ENCODE peak calls at places on chromosomes 1 and 21, in nine cellular contexts. H, J, I, N, Q, P, A, D and O are unnamed samples.

GRCh38 chr1:226973898-226974543 is 33.9 kb downstream of the COQ8A start:
- DNase-seq in I (peak), A (no peak), H (peak), P (peak), D (no peak), J (peak), N (no peak), Q (peak), O (no peak)

GRCh38 chr1:181095763-181096184 is 7.3 kb downstream of the IER5 start:
- DNase-seq in I (no peak), J (no peak), H (peak), P (no peak), N (no peak), A (no peak), D (no peak), Q (no peak), O (no peak)

GRCh38 chr1:207811920-207812720 is 60.3 kb downstream of the CD46 start:
- DNase-seq in P (peak), I (no peak), N (no peak), Q (peak), A (no peak), J (peak), D (no peak), H (peak), O (peak)

GRCh38 chr1:1941868-1942752 is 23.0 kb upstream of the TMEM52 start:
- DNase-seq in Q (no peak), P (no peak), D (no peak), I (no peak), J (no peak), N (no peak), A (no peak), H (no peak), O (no peak)

GRCh38 chr1:108719654-108720435 is 7.1 kb downstream of the FNDC7 start:
- DNase-seq in J (no peak), P (peak), Q (peak), A (peak), D (peak), H (peak), N (peak), I (peak), O (no peak)

GRCh38 chr1:62962794-62963776 is 179.2 kb downstream of the ATG4C start:
- DNase-seq in J (peak), H (peak), P (peak), Q (peak), N (no peak), I (peak), D (peak), A (peak), O (peak)

GRCh38 chr1:229279242-229279641 is 8.3 kb downstream of the RAB4A start:
- DNase-seq in D (no peak), P (no peak), H (no peak), N (no peak), Q (no peak), A (no peak), J (no peak), I (no peak), O (no peak)

GRCh38 chr1:16145030-16145987 is 10.6 kb downstream of the EPHA2 start:
- DNase-seq in P (peak), H (peak), J (peak), D (no peak), I (peak), Q (peak), N (peak), A (peak), O (peak)

GRCh38 chr1:48678684-48679083 is 98.0 kb downstream of the BEND5 start:
- DNase-seq in D (no peak), H (no peak), P (no peak), I (no peak), A (no peak), N (no peak), Q (no peak), J (no peak), O (no peak)

GRCh38 chr1:48679868-48680267 is 96.8 kb downstream of the BEND5 start:
- DNase-seq in I (no peak), A (no peak), H (no peak), J (no peak), P (no peak), Q (no peak), N (no peak), D (no peak), O (no peak)

GRCh38 chr1:48679107-48679506 is 97.6 kb downstream of the BEND5 start:
- DNase-seq in I (no peak), D (no peak), J (no peak), H (no peak), N (no peak), P (peak), Q (no peak), A (no peak), O (no peak)

GRCh38 chr1:48681476-48682305 is 95.0 kb downstream of the BEND5 start:
- DNase-seq in D (no peak), A (no peak), N (no peak), H (no peak), I (no peak), P (peak), J (no peak), Q (peak), O (no peak)

DNA sequence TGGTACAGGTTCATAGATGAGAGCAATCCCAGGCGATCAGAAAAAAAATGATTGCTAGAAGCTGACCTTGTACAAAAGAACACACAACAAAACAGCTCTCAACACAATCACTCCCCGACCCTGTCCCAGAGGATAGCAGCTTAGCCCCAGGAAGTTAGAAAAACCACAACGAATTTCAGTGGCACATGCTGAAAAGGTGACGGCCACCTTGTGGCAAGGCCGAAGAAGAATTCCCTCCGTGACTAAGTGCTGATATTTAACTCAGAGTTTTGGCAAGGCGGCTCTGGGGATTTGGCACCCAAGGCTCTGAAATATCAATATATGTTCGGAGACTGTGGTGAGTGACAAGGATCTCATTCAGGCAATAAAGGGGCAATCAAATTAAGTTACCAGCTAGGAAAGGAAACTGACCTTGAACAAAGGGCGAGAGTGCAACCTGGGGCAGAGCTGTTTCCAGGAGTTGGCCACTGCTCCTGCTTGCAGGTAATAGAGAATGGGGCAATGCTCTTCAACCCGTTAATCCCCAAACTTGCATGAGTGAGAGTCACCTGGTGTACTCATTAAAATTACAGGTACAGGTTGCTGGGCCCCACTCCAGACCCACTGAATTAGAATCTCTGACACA is 96.2 kb downstream of the BEND5 start:
- DNase-seq in Q (no peak), D (no peak), I (no peak), P (no peak), A (no peak), H (no peak), N (no peak), J (peak), O (peak)
- TF ChIP-seq CTCF in Q (peak), D (no peak), I (no peak), P (no peak), A (no peak), H (no peak), N (no peak), J (peak), O (no peak)

DNA sequence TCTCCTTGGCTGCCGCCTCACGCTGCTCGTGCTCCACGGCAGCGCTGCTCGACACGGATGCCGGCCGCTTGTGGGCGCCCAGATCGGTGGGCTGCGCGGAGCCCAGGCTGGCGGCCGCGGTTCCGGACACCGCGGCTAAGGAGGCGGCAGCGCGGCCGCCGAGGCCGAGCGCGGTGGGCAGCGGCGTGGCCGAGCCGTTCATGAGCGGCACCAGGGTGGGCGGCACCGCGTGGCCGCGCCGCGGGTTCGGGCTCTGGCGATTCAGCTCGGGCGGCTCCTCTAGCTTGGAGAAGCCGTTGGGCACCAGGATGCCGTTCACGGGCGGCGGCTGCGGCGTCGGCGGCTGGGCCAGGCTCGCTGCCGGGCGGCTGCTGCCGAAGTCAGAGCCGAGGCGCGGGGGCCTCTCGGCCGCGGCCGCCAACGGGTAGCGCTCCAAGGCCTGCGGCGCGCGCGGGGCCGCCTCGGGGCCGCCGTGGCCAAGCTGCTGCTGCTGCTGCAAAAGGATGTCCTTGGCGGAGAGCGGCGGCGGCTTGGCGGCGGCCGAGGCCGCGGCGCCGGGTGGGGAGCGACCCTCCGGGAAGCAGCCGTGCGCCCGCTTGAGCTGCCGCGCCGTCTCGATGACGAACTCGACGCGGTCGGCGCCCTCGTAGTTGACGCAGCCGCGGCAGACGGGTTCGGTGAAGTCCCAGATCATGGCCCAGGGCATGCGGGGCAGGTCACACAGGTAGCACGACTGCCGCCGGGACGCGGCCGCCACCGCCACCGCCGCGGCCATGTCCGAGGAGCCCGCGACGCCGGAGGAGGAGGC is 1.1 kb downstream of the IRF2BP2 start:
- DNase-seq in J (peak), D (no peak), H (peak), Q (peak), I (no peak), P (peak), A (peak), N (no peak), O (peak)
- TF ChIP-seq CTCF in J (no peak), D (no peak), H (no peak), Q (no peak), I (no peak), P (no peak), A (no peak), N (no peak), O (no peak)

DNA sequence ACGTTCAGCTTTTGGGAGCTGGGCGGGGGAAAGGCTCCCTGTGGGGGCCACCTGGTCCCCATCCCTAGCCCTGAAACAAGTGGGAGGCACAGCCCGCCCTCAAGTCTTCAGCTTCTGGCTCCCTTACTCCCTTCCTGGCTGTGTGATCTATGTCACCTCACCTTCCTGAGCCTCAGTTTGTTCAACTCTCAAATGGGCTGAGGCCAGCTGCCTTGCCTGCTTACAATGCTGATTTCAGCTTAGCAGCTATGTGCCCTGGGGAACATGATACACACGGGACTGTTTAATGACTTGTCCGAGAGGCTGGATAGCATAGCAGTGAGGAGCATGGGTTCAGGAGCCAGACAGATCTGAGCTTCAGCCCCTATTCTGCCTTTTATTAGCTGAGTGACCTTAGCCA is 19.3 kb downstream of the GRHL3 start:
- DNase-seq in I (no peak), Q (no peak), N (no peak), D (no peak), P (no peak), H (no peak), J (no peak), A (no peak), O (no peak)
- TF ChIP-seq CTCF in I (no peak), Q (no peak), N (no peak), D (no peak), P (no peak), H (no peak), J (no peak), A (no peak), O (no peak)

GRCh38 chr1:93079685-93080141 is 630 bp downstream of the MTF2 start:
- DNase-seq in I (peak), Q (peak), D (no peak), P (no peak), H (no peak), N (no peak), A (peak), J (peak), O (peak)

GRCh38 chr1:93078935-93079654 is at the start of gene MTF2:
- DNase-seq in A (peak), J (peak), N (peak), D (peak), Q (peak), P (peak), H (peak), I (peak), O (peak)

GRCh38 chr1:93081716-93082115 is 2.6 kb downstream of the MTF2 start:
- DNase-seq in H (peak), A (peak), N (peak), Q (peak), P (peak), I (peak), J (no peak), D (no peak), O (no peak)

GRCh38 chr1:93082313-93082712 is 3.2 kb downstream of the MTF2 start:
- DNase-seq in I (no peak), J (no peak), N (no peak), P (no peak), D (no peak), H (no peak), Q (no peak), A (no peak), O (no peak)

GRCh38 chr1:93080424-93080823 is 1.3 kb downstream of the MTF2 start:
- DNase-seq in I (peak), N (peak), P (peak), Q (peak), J (no peak), H (peak), A (peak), D (peak), O (no peak)
- TF ChIP-seq CTCF in I (peak), N (peak), P (peak), Q (peak), J (peak), H (peak), A (peak), D (peak), O (peak)

GRCh38 chr1:84037758-84038611 is 39.1 kb upstream of the TTLL7 start:
- DNase-seq in D (no peak), J (peak), H (no peak), N (no peak), I (no peak), P (no peak), A (peak), Q (no peak), O (no peak)
- TF ChIP-seq CTCF in D (no peak), J (no peak), H (no peak), N (no peak), I (no peak), P (no peak), A (no peak), Q (no peak), O (no peak)

GRCh38 chr21:24824209-24824608 is 783.1 kb downstream of the MRPL39 start:
- DNase-seq in D (no peak), N (no peak), H (no peak), J (no peak), P (no peak), Q (no peak), I (no peak), A (no peak), O (no peak)
- TF ChIP-seq CTCF in D (no peak), N (no peak), H (no peak), J (no peak), P (no peak), Q (no peak), I (no peak), A (no peak), O (no peak)

GRCh38 chr1:206797534-206798383 is 25.5 kb upstream of the IL10 start:
- DNase-seq in P (no peak), Q (peak), I (no peak), N (no peak), J (peak), D (no peak), H (peak), A (no peak), O (no peak)
- TF ChIP-seq CTCF in P (peak), Q (peak), I (peak), N (peak), J (no peak), D (peak), H (peak), A (peak), O (peak)

GRCh38 chr1:117341123-117341522 is 26.1 kb upstream of the MAN1A2 start:
- DNase-seq in D (no peak), I (no peak), P (no peak), Q (no peak), J (no peak), A (no peak), H (no peak), N (no peak), O (no peak)

GRCh38 chr1:117336087-117336817 is 31.0 kb upstream of the MAN1A2 start:
- DNase-seq in H (no peak), P (no peak), N (no peak), Q (no peak), D (no peak), A (no peak), J (no peak), I (no peak), O (no peak)

GRCh38 chr1:117342397-117342796 is 24.9 kb upstream of the MAN1A2 start:
- DNase-seq in I (no peak), D (no peak), Q (no peak), P (no peak), H (no peak), J (no peak), A (no peak), N (no peak), O (no peak)

GRCh38 chr1:117335376-117336086 is 31.7 kb upstream of the MAN1A2 start:
- DNase-seq in N (no peak), H (no peak), P (no peak), Q (no peak), J (no peak), A (no peak), D (no peak), I (no peak), O (no peak)

GRCh38 chr1:117339866-117340357 is 27.3 kb upstream of the MAN1A2 start:
- DNase-seq in I (peak), A (peak), D (peak), Q (peak), P (peak), J (peak), N (peak), H (no peak), O (peak)
- TF ChIP-seq CTCF in I (no peak), A (no peak), D (no peak), Q (no peak), P (no peak), J (peak), N (no peak), H (no peak), O (no peak)

DNA sequence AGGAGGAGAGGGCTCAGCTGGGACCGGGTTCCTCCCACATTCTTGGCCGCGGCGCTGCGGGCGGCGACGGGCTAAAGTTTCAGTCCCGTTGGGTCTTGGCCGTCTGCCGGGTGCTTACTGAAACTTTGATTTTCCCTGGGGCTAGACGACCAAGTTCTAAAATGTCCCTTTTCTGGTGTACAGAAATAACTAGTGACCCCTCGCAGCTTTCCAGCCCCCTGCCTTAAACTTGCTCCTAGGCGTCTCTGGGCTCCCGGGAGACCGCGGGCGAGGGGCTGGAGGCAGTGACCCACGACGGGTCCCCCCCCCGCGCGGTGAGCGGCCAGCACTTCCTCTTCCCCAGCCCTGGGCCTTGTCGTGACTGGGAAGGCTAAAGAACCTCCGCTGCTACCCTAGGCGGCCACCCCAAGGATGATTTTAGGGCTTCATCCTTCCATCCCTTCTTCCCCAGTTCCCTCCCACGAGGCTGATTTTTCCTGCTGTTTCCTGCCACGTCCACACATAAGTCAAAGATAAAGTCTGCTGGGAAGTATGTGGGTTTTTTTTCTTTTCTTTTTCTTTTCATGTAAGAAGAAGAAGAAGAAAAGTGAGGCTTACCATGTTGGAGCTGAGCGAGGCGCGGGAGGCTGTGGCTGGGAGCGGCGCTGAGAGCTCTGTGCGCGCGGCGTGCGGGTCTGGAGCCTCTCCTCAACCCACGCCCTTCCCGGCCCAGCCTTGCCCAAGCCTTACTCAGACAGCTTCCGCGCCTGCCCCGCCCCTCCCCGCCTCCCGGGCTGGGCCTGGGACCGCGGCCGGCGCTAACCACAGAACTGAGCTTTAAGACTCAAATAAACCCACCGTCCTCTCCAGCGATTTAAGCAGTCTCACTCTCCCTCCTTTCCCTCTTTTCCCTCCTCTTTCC is at the start of gene S100A11:
- DNase-seq in D (peak), A (peak), H (peak), N (no peak), Q (peak), I (peak), P (peak), J (peak), O (peak)
- TF ChIP-seq CTCF in D (no peak), A (no peak), H (no peak), N (no peak), Q (no peak), I (no peak), P (no peak), J (no peak), O (no peak)